ENCODE peak calls at places on chromosomes 12 and 14, in eight cellular contexts. N is tibial nerve, M is right lobe of liver, A is body of pancreas, B is Calu3, U is left ventricle myocardium inferior, X is RWPE2, Y is ascending aorta. S is an unnamed sample.

GRCh38 chr12:132162508-132163031 is 18.3 kb downstream of the NOC4L start:
- DNase-seq in X (no peak), A (no peak), M (peak; percentile 70), U (no peak), B (peak; percentile 50), N (peak; percentile 31), Y (no peak), S (no peak)

GRCh38 chr12:39272934-39273770 is 169.8 kb downstream of the KIF21A start:
- DNase-seq in Y (no peak), B (peak; percentile 52), U (no peak), A (peak; percentile 15), M (no peak), X (no peak), N (peak; percentile 31), S (peak; percentile 19)

GRCh38 chr14:101241807-101242278 is 319.5 kb upstream of the DIO3 start:
- DNase-seq in A (no peak), B (no peak), X (no peak), U (no peak), N (no peak), Y (no peak), M (no peak), S (peak; percentile 72)

GRCh38 chr12:32454075-32454474 is 54.7 kb downstream of the FGD4 start:
- DNase-seq in M (no peak), X (no peak), A (no peak), U (no peak), N (no peak), Y (no peak), B (no peak), S (no peak)

GRCh38 chr12:132429122-132429931 is 60.6 kb upstream of the FBRSL1 start:
- DNase-seq in N (no peak), M (no peak), U (no peak), Y (no peak), X (no peak), B (no peak), A (peak; percentile 95), S (no peak)

GRCh38 chr14:101025656-101026055 is 122.1 kb upstream of the RTL1 start:
- DNase-seq in M (peak; percentile 20), U (no peak), Y (no peak), N (no peak), A (no peak), B (no peak), X (peak; percentile 38), S (no peak)

GRCh38 chr14:67733609-67734008 is 31.9 kb downstream of the RDH12 start:
- DNase-seq in B (no peak), Y (no peak), M (no peak), X (no peak), A (no peak), U (no peak), N (no peak), S (no peak)

GRCh38 chr12:57090924-57091632 is 2.2 kb downstream of the NAB2 start:
- DNase-seq in Y (no peak), N (no peak), X (no peak), A (no peak), M (peak; percentile 62), U (no peak), B (no peak), S (no peak)

GRCh38 chr14:95529242-95529641 is 5.6 kb upstream of the GLRX5 start:
- DNase-seq in M (no peak), N (no peak), Y (no peak), A (no peak), U (no peak), X (peak; percentile 9), B (no peak), S (no peak)

GRCh38 chr14:95524706-95525512 is 8.5 kb upstream of the SYNE3 start:
- DNase-seq in U (no peak), B (no peak), X (no peak), A (no peak), M (peak; percentile 76), Y (no peak), N (no peak), S (peak; percentile 92)

GRCh38 chr14:95525999-95526398 is 8.9 kb upstream of the GLRX5 start:
- DNase-seq in M (no peak), Y (no peak), X (no peak), N (no peak), A (no peak), B (no peak), U (no peak), S (no peak)

GRCh38 chr14:95526483-95527391 is 8.1 kb upstream of the GLRX5 start:
- DNase-seq in N (no peak), A (no peak), M (no peak), Y (no peak), B (no peak), U (no peak), X (no peak), S (no peak)

DNA sequence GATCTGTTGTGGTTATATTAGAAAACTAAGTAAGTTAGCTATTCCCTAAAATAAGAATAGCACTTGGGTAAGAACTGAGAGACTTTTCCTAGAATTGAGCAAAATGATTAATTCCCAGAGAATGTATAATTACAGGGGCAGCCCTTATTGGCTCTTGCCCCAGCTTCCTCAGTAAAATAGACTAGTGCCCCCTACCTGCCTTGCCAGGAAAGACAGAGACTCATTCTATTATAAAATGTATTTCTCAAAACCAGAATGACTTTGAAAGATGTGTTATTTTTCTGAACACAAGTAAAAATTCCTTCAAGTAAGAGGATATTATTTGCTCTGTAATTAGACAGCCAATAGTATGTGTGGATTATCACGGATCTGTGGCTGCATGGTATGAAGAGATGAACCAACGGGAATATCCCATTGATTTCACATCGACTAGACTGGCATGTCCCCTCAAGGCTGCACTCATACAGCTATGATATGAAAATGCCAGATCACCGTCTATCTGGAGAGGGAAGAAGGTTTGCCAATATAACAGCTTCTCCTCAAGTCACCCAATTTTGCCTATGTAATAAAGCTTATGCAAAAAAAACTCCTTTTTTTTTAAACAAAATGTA is 7.4 kb upstream of the GLRX5 start:
- DNase-seq in X (no peak), N (peak; percentile 91), M (no peak), U (no peak), A (peak; percentile 62), B (peak; percentile 45), Y (no peak), S (no peak)
- TF ChIP-seq CTCF in X (peak; percentile 95), N (peak; percentile 76), M (peak; percentile 89), U (peak; percentile 86), A (peak; percentile 52), B (peak; percentile 51), Y (peak; percentile 76), S (peak; percentile 76)

DNA sequence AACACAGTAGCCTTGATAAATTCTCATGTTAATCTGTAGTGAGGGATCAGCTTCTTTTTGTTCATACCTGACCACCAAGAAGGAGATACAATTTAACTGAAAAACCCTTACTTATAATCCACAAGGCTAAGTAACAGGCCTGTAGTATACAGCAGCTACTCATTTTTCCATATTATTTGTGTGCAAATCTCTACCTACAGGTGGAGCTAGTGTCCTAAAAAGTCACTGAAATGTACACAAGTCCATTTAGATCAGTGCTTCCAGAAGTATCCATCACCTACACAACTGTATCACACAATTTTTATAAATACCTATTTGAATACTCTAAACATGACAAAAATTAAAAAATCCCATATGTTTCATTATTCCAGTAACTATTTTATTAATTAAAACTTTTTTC is 173.2 kb downstream of the SLC35F4 start:
- DNase-seq in U (no peak), Y (no peak), X (no peak), N (no peak), A (no peak), M (no peak), B (peak; percentile 4), S (no peak)
- TF ChIP-seq CTCF in U (peak; percentile 53), Y (no peak), X (peak; percentile 85), N (no peak), A (peak; percentile 50), M (peak; percentile 23), B (peak; percentile 48), S (peak; percentile 70)

DNA sequence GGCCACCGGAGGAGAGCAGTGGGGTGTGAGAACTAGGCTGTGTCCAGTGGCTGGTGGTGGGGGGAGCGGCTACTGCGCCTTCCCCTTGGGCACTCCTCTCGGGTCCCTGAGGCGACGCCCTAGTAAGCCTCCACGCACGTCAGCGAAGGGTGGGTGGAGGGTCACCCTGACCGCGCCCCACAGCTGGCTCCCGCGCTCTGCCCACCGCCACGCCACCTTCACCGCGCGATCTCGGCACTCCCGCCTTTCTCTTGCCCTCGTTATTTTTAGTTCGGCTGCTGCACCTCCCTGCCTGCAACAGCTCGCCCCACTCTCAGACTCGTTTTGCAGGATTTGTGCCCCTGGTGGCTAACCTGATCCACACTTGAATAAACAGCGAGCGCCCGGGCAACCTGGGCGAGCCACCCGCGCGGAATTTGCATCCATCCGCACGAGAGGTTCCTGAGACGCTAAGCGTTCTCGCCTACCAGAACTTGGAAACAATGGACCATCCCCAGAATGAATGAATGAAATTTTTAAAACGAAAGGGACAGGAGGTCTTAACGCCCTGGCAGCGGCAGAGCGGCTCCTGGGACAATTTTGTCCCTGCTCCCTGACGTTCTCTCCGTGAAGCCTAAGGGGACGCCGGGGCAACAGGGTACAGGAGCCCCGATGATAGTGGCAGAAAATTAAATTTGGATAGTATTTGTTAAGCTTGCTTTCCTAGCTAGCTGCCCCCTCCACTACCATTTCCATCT is 7.0 kb upstream of the BMP4 start:
- DNase-seq in M (peak; percentile 54), U (peak; percentile 39), Y (no peak), X (peak; percentile 72), B (peak; percentile 75), A (peak; percentile 69), N (no peak), S (no peak)
- TF ChIP-seq CTCF in M (peak; percentile 48), U (peak; percentile 67), Y (peak; percentile 25), X (peak; percentile 56), B (peak; percentile 48), A (peak; percentile 60), N (no peak), S (no peak)

GRCh38 chr12:94795520-94795919 is 145.2 kb upstream of the TMCC3 start:
- DNase-seq in Y (no peak), M (no peak), B (no peak), N (no peak), A (no peak), X (no peak), U (no peak), S (peak; percentile 29)
- TF ChIP-seq CTCF in Y (no peak), M (no peak), B (no peak), N (no peak), A (no peak), X (no peak), U (no peak), S (no peak)

GRCh38 chr14:73949752-73950734 is at the start of the genes COQ6 and FAM161B:
- DNase-seq in M (peak; percentile 95), N (peak; percentile 89), X (peak; percentile 98), Y (peak; percentile 79), B (peak; percentile 93), U (peak; percentile 93), A (peak; percentile 95), S (peak; percentile 95)
- TF ChIP-seq CTCF in M (no peak), N (no peak), X (no peak), Y (no peak), B (no peak), U (peak; percentile 15), A (peak; percentile 30), S (no peak)

GRCh38 chr12:69566603-69567002 is 18.7 kb upstream of the CCT2 start:
- DNase-seq in B (no peak), N (no peak), Y (no peak), A (no peak), M (no peak), X (no peak), U (no peak), S (no peak)
- TF ChIP-seq CTCF in B (no peak), N (no peak), Y (no peak), A (no peak), M (no peak), X (no peak), U (no peak), S (no peak)